ENCODE peak calls at places on chromosomes 5 and 9, in six cellular contexts. I is hepatocyte; T is brain microvascular endothelial cell; E is astrocyte; D is H9; O is CD4-positive, alpha-beta memory T cell. V is an unnamed sample.

GRCh38 chr5:80569961-80570786 is at the start of gene ANKRD34B:
- DNase-seq in I (peak), E (no peak), D (peak), T (no peak), O (no peak), V (no peak)

GRCh38 chr5:127806776-127807175 is 103.6 kb downstream of the CCDC192 start:
- DNase-seq in T (no peak), O (no peak), I (no peak), E (no peak), D (no peak), V (no peak)

GRCh38 chr9:94911986-94912635 is 185.6 kb downstream of the AOPEP start:
- DNase-seq in E (no peak), D (no peak), I (no peak), T (no peak), O (no peak), V (no peak)

GRCh38 chr5:157651623-157652376 is 438 bp downstream of the SOX30 start:
- DNase-seq in D (peak), I (no peak), T (peak), E (peak), O (peak), V (peak)

GRCh38 chr5:159936686-159937329 is 20.5 kb downstream of the ADRA1B start:
- DNase-seq in I (peak), T (no peak), E (no peak), D (no peak), O (no peak), V (no peak)

GRCh38 chr5:7904170-7904569 is 35.2 kb downstream of the MTRR start:
- DNase-seq in T (no peak), E (peak), I (no peak), D (no peak), O (no peak), V (no peak)

GRCh38 chr5:179273441-179274145 is 71.7 kb downstream of the ADAMTS2 start:
- DNase-seq in E (no peak), O (no peak), I (no peak), D (no peak), T (no peak), V (no peak)

GRCh38 chr9:126702501-126703329 is 89.0 kb downstream of the LMX1B start:
- DNase-seq in E (no peak), O (peak), D (peak), I (peak), T (no peak), V (no peak)

GRCh38 chr5:53790026-53790425 is 229.6 kb downstream of the NDUFS4 start:
- DNase-seq in E (no peak), I (no peak), D (no peak), T (no peak), O (no peak), V (no peak)

GRCh38 chr5:157866536-157866935 is 7.6 kb upstream of the CLINT1 start:
- DNase-seq in D (no peak), T (no peak), E (no peak), O (no peak), I (peak), V (no peak)

GRCh38 chr5:131163315-131164119 is 1.5 kb downstream of the HINT1 start:
- DNase-seq in I (peak), T (no peak), D (no peak), O (peak), E (peak), V (no peak)

GRCh38 chr9:21404146-21404545 is 4.8 kb upstream of the IFNA8 start:
- DNase-seq in O (no peak), E (no peak), D (no peak), I (no peak), T (no peak), V (no peak)

GRCh38 chr9:16268037-16269010 is 602.1 kb downstream of the BNC2 start:
- DNase-seq in T (no peak), D (peak), O (no peak), E (no peak), I (no peak), V (no peak)

GRCh38 chr5:150559088-150559487 is 51.2 kb downstream of the NDST1 start:
- DNase-seq in O (no peak), I (no peak), T (no peak), E (no peak), D (no peak), V (no peak)

GRCh38 chr5:6279607-6280006 is 98.7 kb downstream of the MED10 start:
- DNase-seq in O (no peak), I (no peak), E (no peak), D (no peak), T (no peak), V (no peak)

GRCh38 chr5:148393390-148393741 is 9.6 kb downstream of the FBXO38 start:
- DNase-seq in E (no peak), I (no peak), D (peak), T (no peak), O (no peak), V (no peak)

GRCh38 chr5:75091597-75091996 is 39.2 kb upstream of the GCNT4 start:
- DNase-seq in I (no peak), T (no peak), D (no peak), E (no peak), O (no peak), V (no peak)

GRCh38 chr5:127536687-127537086 is 19.2 kb downstream of the PRRC1 start:
- DNase-seq in T (no peak), D (no peak), E (peak), O (no peak), I (no peak), V (no peak)

GRCh38 chr9:129383415-129384088 is 205.5 kb upstream of the IER5L start:
- DNase-seq in D (peak), I (peak), E (peak), T (peak), O (peak), V (peak)

GRCh38 chr9:13778486-13779110 is 499.1 kb upstream of the MPDZ start:
- DNase-seq in I (no peak), O (no peak), T (peak), D (no peak), E (peak), V (no peak)

GRCh38 chr5:9932770-9933169 is 302.6 kb upstream of the TAS2R1 start:
- DNase-seq in T (peak), I (no peak), O (no peak), E (peak), D (no peak), V (no peak)

GRCh38 chr5:148397968-148398595 is 14.3 kb downstream of the FBXO38 start:
- DNase-seq in I (peak), O (no peak), D (peak), E (no peak), T (no peak), V (no peak)

GRCh38 chr5:126016256-126016655 is 407.0 kb upstream of the GRAMD2B start:
- DNase-seq in D (no peak), I (no peak), T (no peak), E (no peak), O (no peak), V (no peak)

GRCh38 chr9:17528859-17529258 is 50.0 kb upstream of the SH3GL2 start:
- DNase-seq in I (no peak), D (no peak), T (no peak), O (no peak), E (no peak), V (no peak)

GRCh38 chr5:116600876-116601275 is 26.3 kb upstream of the SEMA6A start:
- DNase-seq in D (no peak), E (peak), I (no peak), T (peak), O (no peak), V (no peak)

GRCh38 chr9:34633851-34634550 is 3.6 kb downstream of the SIGMAR1 start:
- DNase-seq in O (peak), I (peak), E (peak), D (peak), T (peak), V (peak)

GRCh38 chr5:141825836-141826560 is 52.2 kb downstream of the PCDH1 start:
- DNase-seq in I (no peak), E (no peak), D (peak), T (no peak), O (peak), V (no peak)

GRCh38 chr5:32767948-32768427 is 56.9 kb downstream of the NPR3 start:
- DNase-seq in D (no peak), I (peak), O (no peak), E (peak), T (peak), V (no peak)

GRCh38 chr9:116049506-116049905 is 104.1 kb upstream of the PAPPA start:
- DNase-seq in T (no peak), D (no peak), O (no peak), E (no peak), I (no peak), V (no peak)

GRCh38 chr5:55187370-55187769 is 14.4 kb upstream of the CDC20B start:
- DNase-seq in E (no peak), I (peak), D (no peak), T (no peak), O (no peak), V (no peak)

GRCh38 chr9:114696814-114697544 is 15.0 kb upstream of the TEX48 start:
- DNase-seq in E (peak), O (no peak), T (peak), I (no peak), D (no peak), V (no peak)

GRCh38 chr5:3818612-3819011 is 223.0 kb downstream of the IRX1 start:
- DNase-seq in T (no peak), D (no peak), I (no peak), O (no peak), E (no peak), V (no peak)

DNA sequence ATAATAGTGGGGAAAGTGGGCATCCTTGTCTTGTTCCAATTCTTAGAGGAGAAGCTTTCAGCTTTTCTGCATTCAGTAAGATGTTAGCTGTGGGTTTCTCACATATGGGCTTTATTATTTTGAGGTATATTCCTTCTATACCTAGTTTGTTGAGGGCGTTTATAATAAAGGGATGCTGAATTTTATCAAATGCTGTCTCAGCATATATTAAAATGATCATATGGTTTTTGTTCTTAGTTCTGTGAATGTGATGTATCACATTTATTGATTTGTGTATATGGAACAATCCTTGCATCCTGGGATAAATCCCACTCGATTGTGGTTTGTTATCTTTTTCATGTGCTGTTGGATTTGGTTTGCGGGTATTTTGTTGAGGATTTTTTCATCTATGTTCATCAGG is 43.1 kb downstream of the FGD3 start:
- DNase-seq in I (no peak), O (no peak), D (no peak), E (no peak), T (no peak), V (no peak)
- H3K27ac ChIP-seq in I (no peak), O (no peak), D (no peak), E (no peak), T (no peak), V (no peak)

DNA sequence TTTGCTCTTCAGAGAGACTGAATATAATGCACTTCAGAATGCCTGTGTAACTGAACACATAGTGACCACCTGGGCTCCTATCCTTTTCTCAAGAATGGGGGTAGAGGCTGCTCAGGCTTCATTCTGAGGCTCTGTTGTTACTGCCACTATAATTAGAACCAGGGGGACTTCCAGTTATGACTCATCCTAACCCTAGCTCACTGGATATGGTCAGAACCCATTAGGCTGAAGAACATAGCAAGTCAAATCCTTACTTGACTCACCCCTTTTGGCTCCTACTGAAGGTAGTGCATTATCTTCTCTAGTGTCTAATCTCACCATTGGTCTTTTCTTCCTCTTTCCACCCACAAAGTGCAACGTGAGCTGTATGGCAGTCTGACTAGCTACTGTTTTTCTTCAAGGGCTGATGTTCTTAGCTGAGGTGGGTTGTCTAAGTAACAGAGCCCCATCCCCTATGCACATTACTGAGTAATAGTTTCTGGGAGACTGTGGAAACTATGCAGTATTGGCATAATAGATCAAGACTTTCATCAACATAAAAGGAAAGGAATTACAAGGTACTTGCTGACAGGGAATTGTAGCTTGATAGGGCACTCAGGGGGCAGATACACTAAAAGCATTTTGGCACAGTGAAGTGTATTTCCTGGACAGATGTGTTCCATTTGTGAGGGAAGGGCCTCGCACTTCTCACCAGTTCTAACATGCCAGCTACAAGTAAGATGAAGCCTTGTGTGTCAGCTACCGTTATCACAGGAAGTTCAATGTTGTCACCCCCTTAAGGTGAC is 431.0 kb upstream of the MEF2C start:
- DNase-seq in T (peak), O (no peak), I (peak), E (peak), D (no peak), V (no peak)
- H3K27ac ChIP-seq in T (peak), O (no peak), I (no peak), E (peak), D (no peak), V (no peak)

DNA sequence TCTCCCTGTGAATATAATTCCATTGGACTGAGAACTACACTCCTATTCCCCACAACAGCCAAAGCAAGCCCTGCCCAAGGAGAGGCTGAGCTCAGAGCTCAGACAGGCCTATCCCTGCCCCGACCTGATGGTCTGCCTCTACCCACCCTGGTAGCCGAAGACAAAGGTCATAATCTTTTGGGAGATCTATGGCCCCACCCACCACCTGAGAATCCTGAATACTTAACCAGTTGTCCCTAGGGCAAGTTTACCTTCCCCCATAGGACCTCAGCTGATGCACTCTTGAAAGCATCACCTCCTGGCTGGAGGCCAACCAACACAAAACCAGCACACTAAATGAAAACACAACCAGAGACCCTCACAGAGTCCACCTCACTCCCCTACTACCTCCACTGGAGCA is 167.5 kb downstream of the PRR16 start:
- DNase-seq in O (no peak), D (no peak), T (no peak), I (no peak), E (no peak), V (no peak)
- H3K27ac ChIP-seq in O (no peak), D (no peak), T (no peak), I (no peak), E (no peak), V (no peak)

DNA sequence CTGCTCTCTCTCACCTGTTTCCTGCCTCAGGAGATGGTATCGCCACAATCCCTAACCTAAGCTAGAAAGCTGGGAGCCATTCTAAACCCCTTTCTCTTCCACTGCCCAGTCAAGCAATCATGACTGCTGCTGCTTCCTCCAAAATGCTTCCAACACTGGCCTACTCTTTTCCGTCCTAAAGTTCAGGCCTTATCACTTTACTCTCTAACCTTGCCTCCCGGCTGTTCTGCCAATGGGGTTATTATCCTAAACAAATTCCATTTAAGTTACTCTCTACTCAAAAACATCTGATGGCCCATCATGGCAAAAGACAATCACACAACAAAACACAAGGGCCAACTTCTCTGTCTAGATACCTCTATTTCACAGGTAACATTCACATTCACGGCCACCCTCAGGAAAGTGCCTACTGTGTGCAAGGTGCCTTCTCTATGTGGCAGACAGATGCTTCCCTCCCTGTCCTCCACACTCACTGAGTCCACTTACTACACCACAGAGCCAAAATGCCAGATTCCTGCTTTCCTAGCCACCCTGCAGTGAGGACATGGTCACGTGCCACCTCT is 168.0 kb downstream of the CDK5RAP2 start:
- DNase-seq in O (no peak), I (no peak), E (no peak), T (no peak), D (no peak), V (no peak)
- H3K27ac ChIP-seq in O (no peak), I (peak), E (peak), T (peak), D (peak), V (peak)

DNA sequence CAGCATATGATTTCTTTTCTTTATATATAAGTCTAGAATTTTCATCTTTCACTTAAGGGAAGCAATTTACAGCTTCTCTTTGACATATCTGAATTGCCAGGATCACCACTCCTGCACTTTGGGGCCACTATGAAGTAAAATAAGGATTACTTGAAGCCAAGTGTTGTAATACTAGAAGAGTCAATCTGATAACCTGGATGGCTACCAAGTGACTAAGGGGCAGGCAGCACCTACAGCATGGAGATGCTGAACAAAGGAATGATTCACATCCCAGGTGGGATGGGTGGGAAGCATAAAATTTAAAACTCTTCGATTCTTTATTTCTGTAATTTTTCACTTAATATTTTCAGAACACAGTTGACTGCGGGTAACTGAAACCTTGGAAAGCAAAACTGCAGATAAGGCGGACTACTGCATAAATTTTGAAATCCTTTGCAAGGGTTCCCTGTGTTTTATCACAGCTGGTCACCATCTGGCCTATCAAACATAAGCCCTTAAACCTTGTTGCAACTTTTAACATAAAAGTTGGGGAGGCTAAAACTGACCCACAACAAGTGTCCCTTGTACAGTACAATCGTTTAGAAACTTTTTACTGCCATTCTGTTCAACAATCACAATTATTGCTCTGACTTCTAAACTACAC is 31.2 kb downstream of the NR3C1 start:
- DNase-seq in D (no peak), E (peak), I (no peak), T (no peak), O (no peak), V (no peak)
- H3K27ac ChIP-seq in D (no peak), E (no peak), I (no peak), T (no peak), O (no peak), V (no peak)

DNA sequence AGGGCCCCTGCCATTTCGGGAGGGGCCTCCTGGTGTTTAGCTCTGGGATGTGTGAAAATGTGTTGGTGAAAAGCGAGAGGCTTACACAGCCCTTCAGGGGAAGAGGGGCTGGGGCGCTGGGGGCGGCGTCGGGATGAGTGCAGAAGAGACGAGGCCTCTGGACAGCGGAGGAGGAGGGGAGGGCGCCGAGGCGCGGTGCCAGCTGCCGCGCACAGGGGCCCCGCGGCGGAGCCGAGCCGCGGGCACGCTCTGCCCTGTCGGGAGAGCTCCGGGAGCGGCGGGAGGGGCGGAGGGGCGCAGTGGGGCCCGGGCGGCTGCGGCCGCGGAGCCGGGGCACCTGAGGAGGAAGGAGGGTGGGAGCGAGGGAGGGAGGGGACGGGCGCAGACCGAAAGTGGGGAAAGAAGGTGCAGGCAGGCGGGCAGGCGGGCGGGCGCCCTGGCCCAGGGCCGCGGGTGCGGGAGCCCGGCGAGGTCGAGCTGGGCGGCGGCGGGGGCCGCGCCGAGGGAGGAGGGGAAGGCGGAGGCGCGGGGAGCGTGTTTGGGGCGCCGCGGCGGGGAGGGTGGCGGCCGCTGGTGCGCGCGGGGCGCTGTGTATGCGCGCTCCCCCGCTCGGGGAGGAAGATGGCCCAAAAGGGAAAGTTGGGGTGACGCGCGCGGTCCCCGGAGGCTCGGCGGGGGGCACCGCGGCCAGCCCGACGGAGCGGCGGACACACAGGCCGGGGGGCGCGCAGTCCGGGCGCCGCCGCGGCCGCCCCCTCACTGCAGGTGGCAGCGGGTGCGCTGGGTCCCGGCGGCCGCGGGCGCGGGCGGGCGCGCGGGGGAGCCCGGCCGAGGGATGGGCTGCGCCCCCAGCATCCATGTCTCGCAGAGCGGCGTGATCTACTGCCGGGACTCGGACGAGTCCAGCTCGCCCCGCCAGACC is at the start of gene PDE8B:
- DNase-seq in T (no peak), D (peak), I (peak), E (no peak), O (peak), V (peak)
- H3K27ac ChIP-seq in T (no peak), D (no peak), I (no peak), E (no peak), O (no peak), V (peak)

GRCh38 chr9:107390319-107390718 is 99.2 kb downstream of the KLF4 start:
- DNase-seq in I (no peak), E (no peak), O (no peak), D (no peak), T (no peak), V (no peak)
- H3K27ac ChIP-seq in I (peak), E (no peak), O (no peak), D (no peak), T (no peak), V (peak)